ENCODE peak calls at places on chromosome 3, in four cellular contexts. O is RPMI8226, K is amniotic stem cell, Q is anterior cingulate cortex. B is an unnamed sample.

GRCh38 chr3:72338942-72339749 is 509.1 kb downstream of the SHQ1 start:
- DNase-seq in O (no peak), K (peak), Q (no peak), B (no peak)

GRCh38 chr3:26712211-26713026 is 89.8 kb downstream of the LRRC3B start:
- DNase-seq in Q (no peak), O (peak), K (no peak), B (peak)

GRCh38 chr3:115760722-115761121 is 137.4 kb downstream of the GAP43 start:
- DNase-seq in O (no peak), Q (no peak), K (no peak), B (no peak)

GRCh38 chr3:10344147-10344943 is 23.4 kb upstream of the SEC13 start:
- DNase-seq in K (peak), Q (no peak), O (peak), B (peak)

GRCh38 chr3:190911382-190911781 is 48.9 kb upstream of the GMNC start:
- DNase-seq in K (no peak), Q (no peak), O (no peak), B (peak)

GRCh38 chr3:61985020-61985419 is 388.3 kb downstream of the FEZF2 start:
- DNase-seq in Q (no peak), K (no peak), O (no peak), B (no peak)

GRCh38 chr3:49296781-49297420 is 19.9 kb upstream of the C3orf62 start:
- DNase-seq in O (peak), K (no peak), Q (no peak), B (no peak)

GRCh38 chr3:169285057-169285990 is 378.2 kb downstream of the MECOM start:
- DNase-seq in K (no peak), Q (no peak), O (no peak), B (no peak)

GRCh38 chr3:138642226-138642926 is 33.8 kb downstream of the FAIM start:
- DNase-seq in K (no peak), Q (no peak), O (no peak), B (no peak)